ENCODE peak calls at places on chromosomes 2 and 18, in four cellular contexts. I is dorsolateral prefrontal cortex, L is IMR-90, U is fibroblast of pulmonary artery. R is an unnamed sample.

GRCh38 chr2:27242614-27242951 is 20.3 kb downstream of the SLC30A3 start:
- DNase-seq in L (no peak), U (no peak), I (no peak), R (no peak)

GRCh38 chr2:96359310-96359709 is 23.7 kb downstream of the NCAPH start:
- DNase-seq in U (no peak), I (peak; percentile 70), L (no peak), R (no peak)

GRCh38 chr2:128291844-128292598 is 26.6 kb downstream of the HS6ST1 start:
- DNase-seq in U (no peak), I (no peak), L (no peak), R (no peak)

GRCh38 chr2:36696533-36696932 is at the start of gene VIT:
- DNase-seq in I (no peak), U (peak; percentile 44), L (no peak), R (peak; percentile 38)

GRCh38 chr2:121664086-121664485 is 14.8 kb upstream of the CLASP1 start:
- DNase-seq in U (no peak), L (no peak), I (no peak), R (no peak)

GRCh38 chr2:127398239-127398590 is 10.4 kb upstream of the MAP3K2 start:
- DNase-seq in I (peak; percentile 52), L (peak; percentile 93), U (peak; percentile 89), R (peak; percentile 91)

GRCh38 chr2:72579595-72580180 is 246.1 kb downstream of the EXOC6B start:
- DNase-seq in L (peak; percentile 64), I (no peak), U (peak; percentile 76), R (peak; percentile 51)

GRCh38 chr2:213551526-213551925 is 267.3 kb downstream of the SPAG16 start:
- DNase-seq in U (no peak), L (no peak), I (no peak), R (no peak)

GRCh38 chr18:31648458-31648857 is 35.9 kb downstream of the B4GALT6 start:
- DNase-seq in I (no peak), U (no peak), L (no peak), R (no peak)

GRCh38 chr2:39778233-39778632 is 825 bp downstream of the THUMPD2 start:
- DNase-seq in L (no peak), U (no peak), I (no peak), R (no peak)

GRCh38 chr2:144161061-144161460 is 358.9 kb downstream of the ZEB2 start:
- DNase-seq in U (no peak), L (no peak), I (no peak), R (no peak)

GRCh38 chr2:144163592-144163991 is 356.3 kb downstream of the ZEB2 start:
- DNase-seq in L (no peak), U (no peak), I (no peak), R (no peak)

GRCh38 chr2:144156736-144157645 is 362.9 kb downstream of the ZEB2 start:
- DNase-seq in U (peak; percentile 22), L (no peak), I (no peak), R (no peak)

GRCh38 chr2:144162652-144163051 is 357.3 kb downstream of the ZEB2 start:
- DNase-seq in L (no peak), I (no peak), U (no peak), R (no peak)

DNA sequence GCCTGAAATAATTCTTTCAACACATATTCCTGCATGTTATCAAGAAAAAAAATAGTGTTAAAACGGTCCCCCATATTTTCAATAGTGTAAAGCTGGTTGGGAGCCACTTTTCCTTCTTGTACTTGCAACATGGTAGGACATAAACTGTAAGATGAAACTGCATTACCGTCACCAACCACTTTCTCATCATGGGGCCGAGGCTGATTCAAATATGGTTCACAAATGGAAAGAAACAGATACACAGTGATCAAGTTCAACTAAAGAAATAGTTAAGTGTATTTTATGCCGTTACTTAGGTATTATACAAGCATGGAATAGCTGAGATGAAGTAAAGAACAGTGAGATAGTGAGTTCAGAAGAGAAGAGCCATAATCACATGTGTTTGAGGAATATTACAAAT is 360.7 kb downstream of the ZEB2 start:
- DNase-seq in I (no peak), U (no peak), L (no peak), R (no peak)
- TF ChIP-seq CTCF in I (no peak), U (no peak), L (no peak), R (peak; percentile 42)

GRCh38 chr18:36772339-36772738 is 56.5 kb downstream of the TPGS2 start:
- DNase-seq in L (peak; percentile 48), U (no peak), I (no peak), R (peak; percentile 76)

GRCh38 chr18:36769172-36769571 is 59.6 kb downstream of the TPGS2 start:
- DNase-seq in L (peak; percentile 59), U (no peak), I (no peak), R (peak; percentile 78)

GRCh38 chr18:36770315-36770946 is 58.4 kb downstream of the TPGS2 start:
- DNase-seq in I (no peak), L (no peak), U (no peak), R (no peak)

GRCh38 chr18:36771246-36771645 is 57.6 kb downstream of the TPGS2 start:
- DNase-seq in L (no peak), I (no peak), U (no peak), R (no peak)

GRCh38 chr18:36769611-36770314 is 59.0 kb downstream of the TPGS2 start:
- DNase-seq in L (no peak), U (no peak), I (no peak), R (no peak)
- TF ChIP-seq CTCF in L (peak; percentile 8), U (peak; percentile 33), I (no peak), R (peak; percentile 71)

GRCh38 chr2:45141883-45142866 is 132.9 kb upstream of the SIX2 start:
- DNase-seq in U (no peak), L (no peak), I (no peak), R (no peak)

GRCh38 chr2:45145073-45145899 is 136.0 kb upstream of the SIX2 start:
- DNase-seq in I (no peak), U (no peak), L (no peak), R (no peak)
- TF ChIP-seq CTCF in I (no peak), U (no peak), L (no peak), R (no peak)

DNA sequence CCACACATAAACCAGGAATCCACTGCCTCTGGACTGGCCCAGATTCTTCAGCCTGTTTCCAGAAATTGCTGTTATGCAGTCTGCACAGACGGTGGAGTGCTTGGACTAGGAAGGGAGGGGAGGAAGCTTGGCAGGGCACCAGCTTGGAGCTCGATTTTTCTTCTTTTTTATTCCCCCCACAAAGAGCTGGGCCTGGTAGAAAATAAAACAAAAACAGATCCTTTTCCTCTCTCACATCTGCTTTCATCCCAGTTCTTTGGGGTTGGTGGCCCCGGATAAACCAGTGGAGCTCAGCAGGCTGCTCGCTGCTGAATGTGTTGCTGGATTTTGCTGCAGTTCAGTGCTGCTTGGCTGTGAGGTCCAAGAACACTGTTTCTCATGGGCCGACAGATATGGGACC is 16.0 kb downstream of the LRRTM1 start:
- DNase-seq in L (no peak), I (peak; percentile 70), U (peak; percentile 8), R (peak; percentile 3)
- TF ChIP-seq CTCF in L (peak; percentile 29), I (peak; percentile 36), U (peak; percentile 9), R (no peak)

GRCh38 chr2:189580662-189581353 is at the start of gene SLC40A1:
- DNase-seq in U (peak; percentile 59), I (peak; percentile 33), L (peak; percentile 36), R (no peak)
- TF ChIP-seq CTCF in U (no peak), I (no peak), L (no peak), R (no peak)

GRCh38 chr2:205948883-205949282 is 137.1 kb downstream of the INO80D start:
- DNase-seq in U (no peak), I (no peak), L (no peak), R (no peak)

GRCh38 chr2:205946226-205946625 is 139.7 kb downstream of the INO80D start:
- DNase-seq in L (no peak), U (no peak), I (no peak), R (no peak)

GRCh38 chr2:205947621-205948495 is 138.1 kb downstream of the INO80D start:
- DNase-seq in U (peak; percentile 87), I (peak; percentile 50), L (peak; percentile 78), R (peak; percentile 49)

DNA sequence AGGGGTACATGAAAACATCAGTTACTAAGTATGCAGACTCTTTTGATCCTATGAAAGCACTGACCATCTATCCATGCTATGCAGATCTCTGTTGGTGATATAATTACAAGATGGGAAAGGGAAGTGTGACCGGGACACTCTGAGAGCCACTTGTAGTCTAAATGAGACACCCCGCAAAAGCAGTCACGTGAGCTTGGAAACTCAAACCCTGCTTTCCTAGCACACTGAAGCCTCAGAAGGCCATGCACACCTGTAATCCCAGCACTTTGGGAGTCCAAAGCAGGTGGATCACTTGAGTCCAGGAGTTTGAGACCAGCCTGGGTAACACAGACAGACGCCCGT is 137.5 kb downstream of the INO80D start:
- DNase-seq in I (no peak), L (no peak), U (no peak), R (no peak)
- TF ChIP-seq CTCF in I (no peak), L (no peak), U (no peak), R (no peak)

GRCh38 chr2:235416816-235417499 is 76.9 kb upstream of the AGAP1 start:
- DNase-seq in U (peak; percentile 70), I (no peak), L (peak; percentile 12), R (peak; percentile 37)
- TF ChIP-seq CTCF in U (no peak), I (no peak), L (no peak), R (no peak)

GRCh38 chr2:54497738-54498680 is 41.9 kb downstream of the SPTBN1 start:
- DNase-seq in L (peak; percentile 23), I (no peak), U (peak; percentile 50), R (no peak)
- TF ChIP-seq CTCF in L (no peak), I (peak; percentile 44), U (peak; percentile 34), R (peak; percentile 52)

DNA sequence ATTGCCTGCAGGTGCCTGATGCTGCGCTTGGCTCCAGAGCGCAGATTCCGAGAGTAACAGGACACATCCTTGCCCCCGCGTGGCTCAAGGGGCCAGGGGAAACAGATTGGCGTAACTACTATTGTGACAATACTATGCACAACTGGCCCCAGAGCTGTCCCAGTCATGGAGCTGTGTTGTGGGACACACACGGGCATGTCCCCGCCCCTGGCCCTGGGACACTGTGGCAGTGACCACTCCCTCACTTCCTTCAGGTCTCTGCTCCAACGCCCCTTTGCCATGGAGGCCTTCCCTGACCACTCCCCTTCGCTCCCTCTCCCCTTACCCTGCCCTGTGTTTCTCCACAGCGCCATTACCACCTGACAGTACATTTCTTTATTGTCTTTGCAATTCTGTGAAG is 132.1 kb downstream of the SMAD2 start:
- DNase-seq in L (no peak), U (no peak), I (no peak), R (no peak)
- TF ChIP-seq CTCF in L (no peak), U (no peak), I (no peak), R (no peak)

GRCh38 chr2:209463226-209463625 is 39.4 kb downstream of the MAP2 start:
- DNase-seq in I (no peak), U (no peak), L (no peak), R (no peak)
- TF ChIP-seq CTCF in I (no peak), U (peak; percentile 45), L (no peak), R (peak; percentile 52)

R was measured in HFFc6.